ENCODE peak calls at places on chromosome 12, in eight cellular contexts. S is PC-3, T is neuronal stem cell, C is GM23248, B is H9, U is fibroblast of lung, F is PC-9, E is Karpas-422. I is an unnamed sample.

GRCh38 chr12:51669996-51670395 is 79.0 kb downstream of the SCN8A start:
- DNase-seq in S (no peak), T (no peak), C (no peak), B (no peak), U (no peak), F (no peak), E (no peak), I (no peak)

GRCh38 chr12:40946612-40947194 is 241.4 kb upstream of the PDZRN4 start:
- DNase-seq in S (peak; percentile 53), T (peak; percentile 5), C (peak; percentile 58), B (no peak), U (peak; percentile 58), F (no peak), E (peak; percentile 79), I (no peak)

GRCh38 chr12:1533205-1533601 is 61.2 kb downstream of the FBXL14 start:
- DNase-seq in S (no peak), T (no peak), C (peak; percentile 64), B (peak; percentile 17), U (no peak), F (no peak), E (peak; percentile 79), I (no peak)

GRCh38 chr12:118513554-118513953 is 137.2 kb downstream of the SUDS3 start:
- DNase-seq in S (no peak), T (no peak), C (no peak), B (no peak), U (no peak), F (no peak), E (no peak), I (no peak)

GRCh38 chr12:12327802-12328201 is 22.2 kb downstream of the MANSC1 start:
- DNase-seq in S (peak; percentile 68), T (no peak), C (peak; percentile 83), B (no peak), U (peak; percentile 79), F (peak; percentile 57), E (peak; percentile 86), I (peak; percentile 48)

GRCh38 chr12:72323881-72324280 is 51.7 kb downstream of the TRHDE start:
- DNase-seq in S (no peak), T (no peak), C (peak; percentile 26), B (no peak), U (peak; percentile 60), F (no peak), E (no peak), I (no peak)

GRCh38 chr12:14403711-14404164 is 38.3 kb downstream of the ATF7IP start:
- DNase-seq in S (peak; percentile 29), T (no peak), C (peak; percentile 77), B (no peak), U (peak; percentile 92), F (no peak), E (peak; percentile 88), I (no peak)

GRCh38 chr12:26798013-26798412 is 35.0 kb downstream of the ITPR2 start:
- DNase-seq in S (no peak), T (no peak), C (no peak), B (no peak), U (peak; percentile 96), F (no peak), E (no peak), I (peak; percentile 72)

GRCh38 chr12:3122841-3123678 is 45.9 kb downstream of the TSPAN9 start:
- DNase-seq in S (peak; percentile 74), T (no peak), C (peak; percentile 93), B (peak; percentile 54), U (peak; percentile 73), F (peak; percentile 47), E (no peak), I (no peak)

GRCh38 chr12:30896461-30896860 is 30.1 kb upstream of the TSPAN11 start:
- DNase-seq in S (no peak), T (no peak), C (peak; percentile 81), B (no peak), U (no peak), F (no peak), E (no peak), I (no peak)

GRCh38 chr12:122610911-122611310 is 83.9 kb downstream of the KNTC1 start:
- DNase-seq in S (peak; percentile 96), T (no peak), C (no peak), B (no peak), U (no peak), F (peak; percentile 50), E (no peak), I (no peak)

GRCh38 chr12:6328945-6329692 is 12.8 kb downstream of the TNFRSF1A start:
- DNase-seq in S (no peak), T (no peak), C (no peak), B (peak; percentile 91), U (no peak), F (no peak), E (no peak), I (no peak)

GRCh38 chr12:6327591-6328041 is 14.3 kb downstream of the TNFRSF1A start:
- DNase-seq in S (no peak), T (no peak), C (no peak), B (no peak), U (no peak), F (no peak), E (no peak), I (no peak)

GRCh38 chr12:6327159-6327558 is 14.7 kb downstream of the TNFRSF1A start:
- DNase-seq in S (no peak), T (no peak), C (no peak), B (no peak), U (no peak), F (no peak), E (no peak), I (no peak)

GRCh38 chr12:6329693-6330045 is 12.2 kb downstream of the TNFRSF1A start:
- DNase-seq in S (no peak), T (no peak), C (no peak), B (no peak), U (no peak), F (no peak), E (no peak), I (no peak)

DNA sequence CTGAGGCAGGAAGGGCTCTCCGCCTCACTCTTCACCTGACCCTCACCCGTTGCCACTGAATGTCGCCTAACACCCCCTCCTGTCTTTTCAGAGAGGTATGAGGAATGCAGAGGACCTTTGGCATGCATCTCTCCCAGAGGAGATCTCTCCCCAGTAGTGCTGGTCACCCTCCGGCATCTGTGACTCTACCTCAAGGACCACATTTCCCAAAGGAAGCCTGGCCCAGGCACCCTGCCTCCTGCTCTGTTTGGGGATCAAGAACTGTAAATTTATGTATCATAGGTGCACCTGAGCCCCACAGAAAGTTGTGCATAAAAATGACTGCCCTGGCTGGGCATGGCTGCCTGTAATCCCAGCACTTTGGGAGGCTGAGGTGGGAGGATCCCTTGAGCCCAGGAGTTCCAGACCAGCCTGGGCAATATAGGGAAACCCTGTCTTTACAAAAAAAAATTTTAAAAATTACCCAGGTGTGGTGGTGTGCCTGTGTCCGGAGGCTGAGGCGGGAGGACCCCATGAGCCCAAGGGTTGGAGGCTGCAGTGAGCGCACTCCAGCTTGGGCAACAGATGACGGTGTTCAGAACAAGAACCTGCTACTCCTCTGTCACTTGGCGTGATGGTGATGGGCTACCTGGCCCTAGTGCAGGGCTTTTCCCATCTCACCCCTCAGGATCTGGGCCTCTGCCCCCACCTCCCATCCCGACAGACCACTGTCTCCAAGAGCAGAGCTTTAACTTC is 13.7 kb downstream of the TNFRSF1A start:
- DNase-seq in S (no peak), T (no peak), C (no peak), B (no peak), U (no peak), F (no peak), E (no peak), I (no peak)
- H2AFZ ChIP-seq in S (no peak overlapping the region), T (no peak overlapping the region), C (no peak overlapping the region), B (no peak overlapping the region), U (no peak overlapping the region), F (no peak overlapping the region), E (no peak overlapping the region), I (no peak overlapping the region)

GRCh38 chr12:131386167-131386521 is 324.7 kb upstream of the SFSWAP start:
- DNase-seq in S (no peak), T (no peak), C (no peak), B (no peak), U (no peak), F (no peak), E (no peak), I (no peak)

GRCh38 chr12:131386781-131387180 is 324.1 kb upstream of the SFSWAP start:
- DNase-seq in S (no peak), T (no peak), C (no peak), B (no peak), U (no peak), F (no peak), E (no peak), I (no peak)

GRCh38 chr12:131389051-131390013 is 321.6 kb upstream of the SFSWAP start:
- DNase-seq in S (no peak), T (no peak), C (no peak), B (no peak), U (no peak), F (no peak), E (peak; percentile 4), I (no peak)

GRCh38 chr12:131388164-131388795 is 322.6 kb upstream of the SFSWAP start:
- DNase-seq in S (no peak), T (no peak), C (no peak), B (no peak), U (no peak), F (no peak), E (peak; percentile 17), I (no peak)

GRCh38 chr12:131387281-131388163 is 323.4 kb upstream of the SFSWAP start:
- DNase-seq in S (no peak), T (no peak), C (no peak), B (no peak), U (no peak), F (no peak), E (peak; percentile 7), I (peak; percentile 24)
- H3K27me3 ChIP-seq in S (peaks cover 49% of the 10 kb centered on the region), T (no peaks in the 10 kb centered on the region), C (no peaks in the 10 kb centered on the region), B (no peaks in the 10 kb centered on the region), U (no peaks in the 10 kb centered on the region), F (peaks cover 84% of the 10 kb centered on the region), E (no peaks in the 10 kb centered on the region), I (no peaks in the 10 kb centered on the region)

GRCh38 chr12:93348568-93349435 is 28.9 kb upstream of the NUDT4 start:
- DNase-seq in S (peak; percentile 21), T (no peak), C (peak; percentile 5), B (no peak), U (no peak), F (no peak), E (no peak), I (no peak)
- H2AFZ ChIP-seq in S (no peak overlapping the region), T (no peak overlapping the region), C (no peak overlapping the region), B (no peak overlapping the region), U (no peak overlapping the region), F (no peak overlapping the region), E (no peak overlapping the region), I (no peak overlapping the region)

GRCh38 chr12:34357791-34358190 is 335.5 kb downstream of the ALG10 start:
- DNase-seq in S (no peak), T (no peak), C (no peak), B (no peak), U (no peak), F (no peak), E (no peak), I (no peak)

GRCh38 chr12:34358198-34358597 is 335.9 kb downstream of the ALG10 start:
- DNase-seq in S (no peak), T (no peak), C (no peak), B (no peak), U (no peak), F (no peak), E (no peak), I (no peak)

GRCh38 chr12:34356233-34356987 is 334.1 kb downstream of the ALG10 start:
- DNase-seq in S (peak; percentile 27), T (no peak), C (no peak), B (no peak), U (no peak), F (no peak), E (no peak), I (no peak)

GRCh38 chr12:34363050-34363673 is 340.9 kb downstream of the ALG10 start:
- DNase-seq in S (peak; percentile 26), T (no peak), C (no peak), B (no peak), U (no peak), F (no peak), E (no peak), I (no peak)

GRCh38 chr12:34361721-34362316 is 339.5 kb downstream of the ALG10 start:
- DNase-seq in S (no peak), T (no peak), C (no peak), B (no peak), U (no peak), F (no peak), E (no peak), I (no peak)
- H3K27me3 ChIP-seq in S (peaks cover 81% of the 10 kb centered on the region), T (no peaks in the 10 kb centered on the region), C (no peaks in the 10 kb centered on the region), B (no peaks in the 10 kb centered on the region), U (no peaks in the 10 kb centered on the region), F (peaks cover 99% of the 10 kb centered on the region), E (no peaks in the 10 kb centered on the region), I (no peaks in the 10 kb centered on the region)